ENCODE peak calls at places on chromosome 13, in five cellular contexts. S, Z, M, V and W are unnamed samples.

GRCh38 chr13:34701919-34702318 is 240.2 kb upstream of the NBEA start:
- DNase-seq in S (no peak), Z (no peak), M (no peak), V (no peak), W (no peak)

GRCh38 chr13:85431720-85432119 is 367.5 kb downstream of the SLITRK6 start:
- DNase-seq in S (no peak), Z (no peak), M (no peak), V (no peak), W (no peak)

GRCh38 chr13:45833663-45834062 is 17.9 kb downstream of the SIAH3 start:
- DNase-seq in S (peak), Z (no peak), M (no peak), V (peak), W (no peak)

GRCh38 chr13:33999830-34000605 is 182.1 kb downstream of the RFC3 start:
- DNase-seq in S (no peak), Z (no peak), M (no peak), V (peak), W (no peak)

GRCh38 chr13:41746259-41746658 is 214.7 kb downstream of the VWA8 start:
- DNase-seq in S (peak), Z (no peak), M (no peak), V (peak), W (no peak)

GRCh38 chr13:29594710-29595379 is 643 bp downstream of the SLC7A1 start:
- DNase-seq in S (no peak), Z (peak), M (peak), V (peak), W (peak)

GRCh38 chr13:103799028-103799427 is 732.8 kb upstream of the SLC10A2 start:
- DNase-seq in S (no peak), Z (no peak), M (no peak), V (no peak), W (no peak)

GRCh38 chr13:30738946-30739528 is 3.7 kb downstream of the ALOX5AP start:
- DNase-seq in S (no peak), Z (peak), M (no peak), V (no peak), W (no peak)

GRCh38 chr13:59111711-59112110 is 1052.0 kb downstream of the DIAPH3 start:
- DNase-seq in S (no peak), Z (no peak), M (no peak), V (peak), W (no peak)

GRCh38 chr13:79782541-79783216 is 301.7 kb downstream of the NDFIP2 start:
- DNase-seq in S (no peak), Z (peak), M (peak), V (peak), W (peak)

GRCh38 chr13:19864339-19865309 is 1.2 kb upstream of the ZMYM5 start:
- DNase-seq in S (no peak), Z (peak), M (peak), V (peak), W (peak)

GRCh38 chr13:98919566-98919965 is 58.3 kb downstream of the DOCK9 start:
- DNase-seq in S (no peak), Z (no peak), M (no peak), V (peak), W (no peak)

GRCh38 chr13:39350461-39350881 is 252.5 kb downstream of the LHFPL6 start:
- DNase-seq in S (no peak), Z (peak), M (no peak), V (no peak), W (no peak)
- TF ChIP-seq CTCF in S (no peak), Z (no peak), M (no peak), V (no peak), W (no peak)

DNA sequence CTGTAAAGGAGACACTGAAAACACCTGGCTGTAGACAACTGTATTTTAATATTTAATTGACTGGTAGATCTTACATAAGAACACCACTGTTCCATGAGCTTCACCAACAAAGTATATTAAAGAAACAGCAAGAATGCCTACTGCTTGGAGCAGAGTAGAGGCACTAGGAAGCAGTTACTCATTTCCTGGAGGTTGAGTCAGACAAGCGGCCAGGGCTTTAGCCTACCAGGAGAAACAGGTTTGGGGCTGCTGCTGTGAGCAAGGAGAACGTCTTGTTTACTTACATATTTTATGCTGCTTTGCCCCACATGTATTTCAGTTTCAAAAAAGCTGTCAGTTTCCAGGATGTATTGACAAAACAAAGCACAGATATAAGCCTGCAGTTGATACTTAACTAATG is 33.4 kb downstream of the ALG5 start:
- DNase-seq in S (peak), Z (no peak), M (no peak), V (peak), W (no peak)
- H3K27ac ChIP-seq in S (no peak), Z (no peak), M (no peak), V (peak), W (no peak)

GRCh38 chr13:114314074-114314912 is at the start of gene CHAMP1:
- DNase-seq in S (peak), Z (peak), M (peak), V (peak), W (peak)
- TF ChIP-seq CTCF in S (no peak), Z (peak), M (no peak), V (no peak), W (no peak)

GRCh38 chr13:111217661-111218060 is 102.6 kb downstream of the ARHGEF7 start:
- DNase-seq in S (no peak), Z (no peak), M (peak), V (no peak), W (no peak)
- H3K27ac ChIP-seq in S (no peak), Z (no peak), M (peak), V (no peak), W (no peak)